ENCODE peak calls at places on chromosome 1, in five cellular contexts. One of them, this sample, is unnamed.

GRCh38 chr1:44835738-44836675 is 7.0 kb downstream of the PTCH2 start:
- DNase-seq in HS-27A: peak
- DNase-seq in NCI-H1092: peak
- DNase-seq in stimulated activated effector memory CD8-positive, alpha-beta T cell treated with anti-CD3 and anti-CD28 coated beads, Interleukin-12 subunit alpha, Interleukin-12 subunit beta, amount 100 ng/mL, for 72 hours: peak
- DNase-seq in AG08396: peak
- DNase-seq in this sample: peak

GRCh38 chr1:222794656-222795474 is 20.0 kb upstream of the DISP1 start:
- DNase-seq in AG08396: no peak
- DNase-seq in HS-27A: no peak
- DNase-seq in NCI-H1092: no peak
- DNase-seq in stimulated activated effector memory CD8-positive, alpha-beta T cell treated with anti-CD3 and anti-CD28 coated beads, Interleukin-12 subunit alpha, Interleukin-12 subunit beta, amount 100 ng/mL, for 72 hours: no peak
- DNase-seq in this sample: no peak

GRCh38 chr1:45843474-45843905 is 40.1 kb downstream of the MAST2 start:
- DNase-seq in HS-27A: no peak
- DNase-seq in NCI-H1092: no peak
- DNase-seq in AG08396: no peak
- DNase-seq in stimulated activated effector memory CD8-positive, alpha-beta T cell treated with anti-CD3 and anti-CD28 coated beads, Interleukin-12 subunit alpha, Interleukin-12 subunit beta, amount 100 ng/mL, for 72 hours: no peak
- DNase-seq in this sample: no peak

GRCh38 chr1:22784737-22785136 is 74.1 kb downstream of the EPHB2 start:
- DNase-seq in HS-27A: no peak
- DNase-seq in NCI-H1092: no peak
- DNase-seq in AG08396: no peak
- DNase-seq in stimulated activated effector memory CD8-positive, alpha-beta T cell treated with anti-CD3 and anti-CD28 coated beads, Interleukin-12 subunit alpha, Interleukin-12 subunit beta, amount 100 ng/mL, for 72 hours: no peak
- DNase-seq in this sample: no peak

GRCh38 chr1:13965770-13966398 is 265.9 kb downstream of the PRDM2 start:
- DNase-seq in NCI-H1092: peak
- DNase-seq in HS-27A: peak
- DNase-seq in AG08396: peak
- DNase-seq in stimulated activated effector memory CD8-positive, alpha-beta T cell treated with anti-CD3 and anti-CD28 coated beads, Interleukin-12 subunit alpha, Interleukin-12 subunit beta, amount 100 ng/mL, for 72 hours: no peak
- DNase-seq in this sample: no peak

GRCh38 chr1:167670563-167670962 is 40.5 kb downstream of the RCSD1 start:
- DNase-seq in stimulated activated effector memory CD8-positive, alpha-beta T cell treated with anti-CD3 and anti-CD28 coated beads, Interleukin-12 subunit alpha, Interleukin-12 subunit beta, amount 100 ng/mL, for 72 hours: no peak
- DNase-seq in AG08396: no peak
- DNase-seq in HS-27A: no peak
- DNase-seq in NCI-H1092: no peak
- DNase-seq in this sample: no peak

GRCh38 chr1:21239181-21239580 is 51.1 kb downstream of the ECE1 start:
- DNase-seq in stimulated activated effector memory CD8-positive, alpha-beta T cell treated with anti-CD3 and anti-CD28 coated beads, Interleukin-12 subunit alpha, Interleukin-12 subunit beta, amount 100 ng/mL, for 72 hours: no peak
- DNase-seq in AG08396: no peak
- DNase-seq in NCI-H1092: no peak
- DNase-seq in HS-27A: no peak
- DNase-seq in this sample: no peak

GRCh38 chr1:92486251-92487077 is at the start of gene GFI1:
- DNase-seq in AG08396: peak
- DNase-seq in HS-27A: no peak
- DNase-seq in stimulated activated effector memory CD8-positive, alpha-beta T cell treated with anti-CD3 and anti-CD28 coated beads, Interleukin-12 subunit alpha, Interleukin-12 subunit beta, amount 100 ng/mL, for 72 hours: peak
- DNase-seq in NCI-H1092: no peak
- DNase-seq in this sample: peak

GRCh38 chr1:207938016-207938415 is 27.1 kb upstream of the CD34 start:
- DNase-seq in HS-27A: peak
- DNase-seq in NCI-H1092: no peak
- DNase-seq in stimulated activated effector memory CD8-positive, alpha-beta T cell treated with anti-CD3 and anti-CD28 coated beads, Interleukin-12 subunit alpha, Interleukin-12 subunit beta, amount 100 ng/mL, for 72 hours: no peak
- DNase-seq in AG08396: no peak
- DNase-seq in this sample: no peak

GRCh38 chr1:46041551-46041950 is 90.9 kb downstream of the PIK3R3 start:
- DNase-seq in AG08396: no peak
- DNase-seq in NCI-H1092: no peak
- DNase-seq in stimulated activated effector memory CD8-positive, alpha-beta T cell treated with anti-CD3 and anti-CD28 coated beads, Interleukin-12 subunit alpha, Interleukin-12 subunit beta, amount 100 ng/mL, for 72 hours: no peak
- DNase-seq in HS-27A: no peak
- DNase-seq in this sample: no peak

GRCh38 chr1:77757616-77758015 is 2.0 kb downstream of the USP33 start:
- DNase-seq in AG08396: peak
- DNase-seq in NCI-H1092: no peak
- DNase-seq in stimulated activated effector memory CD8-positive, alpha-beta T cell treated with anti-CD3 and anti-CD28 coated beads, Interleukin-12 subunit alpha, Interleukin-12 subunit beta, amount 100 ng/mL, for 72 hours: no peak
- DNase-seq in HS-27A: no peak
- DNase-seq in this sample: no peak

GRCh38 chr1:178819123-178819522 is 51.8 kb downstream of the ANGPTL1 start:
- DNase-seq in AG08396: no peak
- DNase-seq in stimulated activated effector memory CD8-positive, alpha-beta T cell treated with anti-CD3 and anti-CD28 coated beads, Interleukin-12 subunit alpha, Interleukin-12 subunit beta, amount 100 ng/mL, for 72 hours: no peak
- DNase-seq in HS-27A: no peak
- DNase-seq in NCI-H1092: no peak
- DNase-seq in this sample: no peak

GRCh38 chr1:51218570-51218969 is 17.5 kb upstream of the RNF11 start:
- DNase-seq in NCI-H1092: no peak
- DNase-seq in stimulated activated effector memory CD8-positive, alpha-beta T cell treated with anti-CD3 and anti-CD28 coated beads, Interleukin-12 subunit alpha, Interleukin-12 subunit beta, amount 100 ng/mL, for 72 hours: no peak
- DNase-seq in AG08396: no peak
- DNase-seq in HS-27A: no peak
- DNase-seq in this sample: no peak

GRCh38 chr1:21295059-21295401 is 4.8 kb upstream of the ECE1 start:
- DNase-seq in HS-27A: no peak
- DNase-seq in NCI-H1092: no peak
- DNase-seq in stimulated activated effector memory CD8-positive, alpha-beta T cell treated with anti-CD3 and anti-CD28 coated beads, Interleukin-12 subunit alpha, Interleukin-12 subunit beta, amount 100 ng/mL, for 72 hours: peak
- DNase-seq in AG08396: no peak
- DNase-seq in this sample: no peak